ENCODE peak calls at places on chromosomes 7 and 10, in eight cellular contexts. W is cardiac muscle cell, U is tibial artery, E is spleen, D is SK-N-SH, V is ovary, B is PC-9, T is transverse colon. F is an unnamed sample. For H3K36me3, the result is how much of the 10 kb centered on the place peaks cover.

GRCh38 chr7:3712841-3713240 is 411.8 kb downstream of the SDK1 start:
- DNase-seq in D (no peak), T (peak), U (no peak), B (peak), V (no peak), E (no peak), W (no peak), F (peak)

GRCh38 chr10:3763852-3764625 is 21.0 kb downstream of the KLF6 start:
- DNase-seq in T (no peak), U (no peak), W (no peak), D (no peak), B (peak), E (no peak), V (no peak), F (no peak)

GRCh38 chr7:134364619-134365037 is 47.9 kb upstream of the SLC35B4 start:
- DNase-seq in W (no peak), T (no peak), B (peak), D (no peak), V (no peak), E (no peak), U (no peak), F (no peak)

GRCh38 chr10:87987206-87987605 is 123.8 kb downstream of the PTEN start:
- DNase-seq in W (no peak), E (no peak), B (no peak), U (no peak), D (no peak), T (no peak), V (no peak), F (no peak)

GRCh38 chr7:1845536-1846311 is 175.6 kb downstream of the ELFN1 start:
- DNase-seq in D (peak), U (no peak), W (no peak), E (peak), T (peak), B (peak), V (no peak), F (peak)

GRCh38 chr10:26647602-26648244 is 49.8 kb upstream of the PDSS1 start:
- DNase-seq in W (no peak), D (no peak), B (no peak), U (no peak), T (no peak), V (no peak), E (no peak), F (no peak)

GRCh38 chr7:70376561-70377031 is 755.3 kb upstream of the GALNT17 start:
- DNase-seq in W (no peak), V (no peak), U (no peak), B (no peak), E (no peak), T (no peak), D (peak), F (no peak)

GRCh38 chr10:22611425-22612111 is 102.8 kb downstream of the PIP4K2A start:
- DNase-seq in W (no peak), T (peak), D (no peak), U (no peak), B (no peak), V (no peak), E (no peak), F (no peak)

GRCh38 chr10:44581996-44582395 is 197.1 kb upstream of the CXCL12 start:
- DNase-seq in B (no peak), U (no peak), D (no peak), E (no peak), T (no peak), V (no peak), W (no peak), F (peak)

GRCh38 chr10:124387078-124387874 is 31.4 kb downstream of the OAT start:
- DNase-seq in W (no peak), T (no peak), V (no peak), D (peak), B (no peak), U (peak), E (peak), F (peak)

GRCh38 chr10:23088609-23089008 is 6.8 kb upstream of the MSRB2 start:
- DNase-seq in T (no peak), E (no peak), D (no peak), W (no peak), V (no peak), U (no peak), B (no peak), F (no peak)

GRCh38 chr10:50576245-50576815 is 47.4 kb downstream of the SGMS1 start:
- DNase-seq in E (no peak), U (no peak), B (peak), W (no peak), D (no peak), V (no peak), T (no peak), F (no peak)

GRCh38 chr10:34905200-34905927 is 90.3 kb upstream of the PARD3 start:
- DNase-seq in B (peak), U (no peak), T (no peak), V (no peak), E (no peak), D (no peak), W (no peak), F (peak)

GRCh38 chr10:104235801-104236200 is 3.6 kb upstream of the CFAP43 start:
- DNase-seq in W (no peak), U (no peak), T (no peak), V (no peak), D (no peak), E (no peak), B (no peak), F (no peak)

GRCh38 chr10:96252730-96253129 is 18.6 kb downstream of the BLNK start:
- DNase-seq in U (no peak), B (no peak), V (no peak), W (no peak), E (no peak), D (no peak), T (no peak), F (no peak)

GRCh38 chr7:22549667-22550513 is 49.9 kb upstream of the STEAP1B start:
- DNase-seq in B (no peak), D (peak), V (no peak), U (no peak), T (no peak), W (peak), E (peak), F (peak)

GRCh38 chr10:1531883-1532597 is 205.3 kb downstream of the ADARB2 start:
- DNase-seq in V (no peak), W (no peak), E (no peak), B (no peak), D (no peak), T (no peak), U (no peak), F (no peak)

GRCh38 chr7:129914536-129915272 is 38.1 kb downstream of the UBE2H start:
- DNase-seq in V (no peak), E (no peak), D (no peak), W (no peak), U (no peak), T (no peak), B (no peak), F (no peak)

GRCh38 chr10:18635995-18636394 is 15.4 kb downstream of the NSUN6 start:
- DNase-seq in W (no peak), V (no peak), B (no peak), D (no peak), E (no peak), T (no peak), U (no peak), F (no peak)

DNA sequence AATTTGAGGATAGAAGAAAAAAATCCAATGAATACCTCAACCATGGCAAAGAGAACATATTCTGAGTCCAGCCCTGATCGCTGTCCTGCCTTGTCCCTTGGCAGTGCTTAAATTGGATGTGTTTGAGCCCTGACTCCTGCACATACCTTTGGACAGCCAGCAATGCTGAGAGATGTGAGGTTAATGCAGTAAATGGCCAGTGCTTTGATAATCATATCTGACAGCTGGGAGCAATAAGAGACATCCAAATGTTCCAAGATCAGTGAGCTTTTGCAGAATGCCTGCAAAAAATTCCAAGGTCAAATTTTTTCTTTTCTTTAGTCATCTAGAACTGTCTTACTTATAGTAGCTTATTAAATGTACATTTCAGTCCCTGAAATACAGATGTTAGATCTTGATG is 80.1 kb upstream of the LRRC17 start:
- DNase-seq in U (no peak), T (no peak), W (no peak), V (no peak), E (no peak), B (no peak), D (peak), F (no peak)
- H3K36me3 ChIP-seq in U (under half), T (under half), W (under half), V (under half), E (under half), B (under half), D (under half), F (under half)

DNA sequence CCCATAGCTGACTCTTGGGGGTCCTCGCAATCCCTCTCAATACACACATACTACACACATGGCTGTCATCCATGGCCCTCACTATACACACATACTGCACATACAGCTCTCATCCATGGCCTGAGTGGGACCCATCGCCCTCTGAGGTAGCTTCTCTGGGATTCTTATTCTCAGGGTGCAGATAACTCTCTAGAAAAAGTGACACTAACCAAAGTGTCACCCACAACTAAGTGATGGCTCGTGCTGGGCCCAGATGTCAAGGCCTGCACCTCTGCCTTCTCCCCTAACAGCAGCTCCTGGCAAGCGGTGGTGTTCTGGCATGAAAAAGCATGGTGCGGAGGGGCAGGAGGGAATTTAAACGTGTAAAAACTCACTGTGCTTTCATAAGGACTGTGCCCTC is 62.7 kb upstream of the ZPBP start:
- DNase-seq in U (no peak), T (no peak), B (no peak), D (no peak), V (no peak), E (no peak), W (no peak), F (no peak)
- TF ChIP-seq CTCF in U (no peak), T (no peak), B (no peak), D (no peak), V (no peak), E (no peak), W (no peak), F (no peak)

GRCh38 chr10:128069351-128070051 is 56.7 kb downstream of the MKI67 start:
- DNase-seq in W (peak), U (no peak), V (peak), T (peak), D (peak), B (peak), E (peak), F (peak)

GRCh38 chr10:128065881-128066534 is 60.2 kb downstream of the MKI67 start:
- DNase-seq in B (no peak), D (no peak), T (peak), U (no peak), E (peak), V (no peak), W (no peak), F (no peak)

GRCh38 chr10:128066954-128067382 is 59.3 kb downstream of the MKI67 start:
- DNase-seq in T (peak), U (no peak), V (no peak), B (no peak), W (no peak), D (no peak), E (peak), F (no peak)

GRCh38 chr10:128068398-128069285 is 57.6 kb downstream of the MKI67 start:
- DNase-seq in W (no peak), E (peak), T (peak), U (no peak), D (no peak), V (no peak), B (no peak), F (no peak)

DNA sequence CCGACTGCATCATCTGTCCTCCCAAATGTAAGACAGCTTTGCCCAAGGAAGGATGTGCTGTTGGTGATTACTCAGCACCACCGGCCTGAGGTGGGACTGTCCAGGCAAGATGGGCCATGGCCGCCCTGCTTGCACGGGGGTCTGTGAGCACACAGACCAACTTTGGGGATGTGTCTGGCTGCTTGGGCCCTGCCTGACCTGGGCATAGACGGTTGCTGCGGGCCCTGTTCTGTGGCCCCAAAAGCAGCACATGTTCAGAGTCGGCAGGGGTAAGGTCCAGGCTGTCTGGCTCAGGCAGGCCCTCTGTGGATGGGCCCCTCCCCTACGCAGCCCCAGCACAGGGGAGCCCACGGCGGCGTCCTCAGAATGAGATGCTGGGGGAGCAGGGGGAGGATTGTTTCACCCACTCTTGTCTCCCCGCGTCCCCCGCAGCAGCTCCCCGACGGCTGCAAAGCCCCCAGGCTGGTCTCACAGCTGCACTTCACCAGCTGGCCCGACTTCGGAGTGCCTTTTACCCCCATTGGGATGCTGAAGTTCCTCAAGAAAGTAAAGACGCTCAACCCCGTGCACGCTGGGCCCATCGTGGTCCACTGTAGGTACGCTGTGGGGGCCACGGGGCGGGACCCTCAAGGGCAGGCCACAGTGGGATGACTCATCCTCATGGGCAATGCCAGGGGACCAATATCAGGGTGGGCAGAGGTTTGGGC is 58.4 kb downstream of the MKI67 start:
- DNase-seq in D (no peak), V (no peak), W (no peak), B (no peak), E (peak), T (peak), U (no peak), F (no peak)
- H3K36me3 ChIP-seq in D (under half), V (under half), W (under half), B (under half), E (half or more), T (under half), U (half or more), F (under half)

GRCh38 chr10:110881905-110882304 is 10.2 kb downstream of the PDCD4 start:
- DNase-seq in D (no peak), W (no peak), V (no peak), T (no peak), U (no peak), E (no peak), B (no peak), F (no peak)

GRCh38 chr10:110881247-110881646 is 9.5 kb downstream of the PDCD4 start:
- DNase-seq in T (no peak), E (no peak), D (no peak), B (no peak), W (no peak), U (no peak), V (no peak), F (no peak)

GRCh38 chr10:110876788-110877187 is 5.1 kb downstream of the PDCD4 start:
- DNase-seq in U (no peak), D (no peak), V (no peak), W (no peak), B (no peak), E (no peak), T (no peak), F (no peak)

GRCh38 chr10:110883924-110884323 is 12.2 kb downstream of the PDCD4 start:
- DNase-seq in W (no peak), D (no peak), U (no peak), B (no peak), T (no peak), E (no peak), V (no peak), F (no peak)

GRCh38 chr10:110880012-110880411 is 8.3 kb downstream of the PDCD4 start:
- DNase-seq in U (no peak), D (no peak), T (no peak), V (no peak), B (no peak), E (no peak), W (peak), F (no peak)
- TF ChIP-seq CTCF in U (no peak), D (no peak), T (no peak), V (no peak), B (no peak), E (no peak), W (no peak), F (no peak)

GRCh38 chr10:79295593-79295992 is 51.7 kb upstream of the PPIF start:
- DNase-seq in D (no peak), E (peak), W (no peak), V (no peak), B (no peak), U (no peak), T (peak), F (no peak)
- H3K36me3 ChIP-seq in D (half or more), E (half or more), W (half or more), V (under half), B (under half), U (half or more), T (under half), F (half or more)